ENCODE peak calls at places on chromosome 11, in four cellular contexts. O, U, S and H are unnamed samples.

GRCh38 chr11:68010058-68011041 is at the start of gene ALDH3B1:
- DNase-seq in O (peak), U (no peak), S (peak), H (no peak)

GRCh38 chr11:3111919-3112690 is 53.0 kb downstream of the OSBPL5 start:
- DNase-seq in O (no peak), U (no peak), S (no peak), H (no peak)

GRCh38 chr11:121757480-121758125 is 304.8 kb upstream of the SORL1-AS1 start:
- DNase-seq in O (no peak), U (no peak), S (no peak), H (no peak)

GRCh38 chr11:76598426-76598839 is 72.1 kb downstream of the LRRC32 start:
- DNase-seq in O (no peak), U (no peak), S (no peak), H (no peak)

GRCh38 chr11:5301846-5302245 is at the start of gene OR51B4:
- DNase-seq in O (no peak), U (no peak), S (no peak), H (no peak)

GRCh38 chr11:69538840-69539239 is 57.4 kb downstream of the LINC01488 start:
- DNase-seq in O (no peak), U (no peak), S (no peak), H (no peak)

GRCh38 chr11:79150966-79151365 is 289.9 kb downstream of the TENM4 start:
- DNase-seq in O (no peak), U (no peak), S (no peak), H (no peak)

GRCh38 chr11:123183391-123184099 is 11.5 kb downstream of the CLMP start:
- DNase-seq in O (no peak), U (no peak), S (no peak), H (no peak)

GRCh38 chr11:23924226-23924625 is 572.6 kb upstream of the LUZP2 start:
- DNase-seq in O (no peak), U (no peak), S (no peak), H (no peak)

GRCh38 chr11:105236631-105237030 is 97.1 kb upstream of the CARD18 start:
- DNase-seq in O (no peak), U (no peak), S (no peak), H (no peak)

GRCh38 chr11:23751280-23751679 is 745.6 kb upstream of the LUZP2 start:
- DNase-seq in O (no peak), U (no peak), S (no peak), H (no peak)

GRCh38 chr11:77547863-77548551 is 41.7 kb upstream of the AQP11 start:
- DNase-seq in O (peak), U (peak), S (peak), H (peak)

GRCh38 chr11:267491-267994 is 10.7 kb upstream of the NLRP6 start:
- DNase-seq in O (no peak), U (peak), S (peak), H (peak)

GRCh38 chr11:68593441-68593840 is 90.9 kb upstream of the GAL start:
- DNase-seq in O (no peak), U (no peak), S (no peak), H (no peak)

GRCh38 chr11:32838505-32839274 is 9.0 kb downstream of the PRRG4 start:
- DNase-seq in O (no peak), U (no peak), S (no peak), H (no peak)

GRCh38 chr11:88779551-88779950 is 286.2 kb downstream of the GRM5 start:
- DNase-seq in O (peak), U (no peak), S (no peak), H (no peak)

GRCh38 chr11:85431319-85431718 is 195.8 kb downstream of the DLG2 start:
- DNase-seq in O (no peak), U (no peak), S (no peak), H (no peak)

GRCh38 chr11:108048269-108048668 is 39.6 kb downstream of the CUL5 start:
- DNase-seq in O (no peak), U (no peak), S (no peak), H (no peak)

GRCh38 chr11:14029971-14030531 is 67.5 kb downstream of the SPON1 start:
- DNase-seq in O (peak), U (no peak), S (peak), H (no peak)

GRCh38 chr11:48123934-48124755 is 92.5 kb upstream of the OR4B1 start:
- DNase-seq in O (no peak), U (no peak), S (no peak), H (no peak)

GRCh38 chr11:62435741-62436485 is 17.1 kb downstream of the SCGB1A1 start:
- DNase-seq in O (no peak), U (no peak), S (peak), H (no peak)

GRCh38 chr11:72239296-72239848 is 4.6 kb downstream of the PHOX2A start:
- DNase-seq in O (peak), U (no peak), S (peak), H (no peak)

GRCh38 chr11:46183819-46184218 is 62.6 kb upstream of the PHF21A start:
- DNase-seq in O (peak), U (no peak), S (no peak), H (no peak)

GRCh38 chr11:88414981-88415391 is 77.5 kb upstream of the CTSC start:
- DNase-seq in O (no peak), U (no peak), S (no peak), H (no peak)

GRCh38 chr11:128757235-128757711 is 63.4 kb downstream of the FLI1 start:
- DNase-seq in O (peak), U (peak), S (peak), H (peak)

GRCh38 chr11:16834384-16834783 is 95.9 kb downstream of the C11orf58 start:
- DNase-seq in O (no peak), U (no peak), S (no peak), H (no peak)

GRCh38 chr11:108853864-108854263 is 189.0 kb downstream of the DDX10 start:
- DNase-seq in O (peak), U (no peak), S (no peak), H (no peak)

GRCh38 chr11:86473991-86474833 is 99.5 kb downstream of the CCDC81 start:
- DNase-seq in O (no peak), U (no peak), S (peak), H (no peak)

GRCh38 chr11:119258180-119258579 is 52.0 kb downstream of the CBL start:
- DNase-seq in O (no peak), U (no peak), S (no peak), H (peak)

GRCh38 chr11:1817000-1817399 is 17.8 kb upstream of the SYT8 start:
- DNase-seq in O (no peak), U (no peak), S (no peak), H (no peak)

GRCh38 chr11:35911616-35912165 is 32.2 kb upstream of the LDLRAD3 start:
- DNase-seq in O (no peak), U (no peak), S (no peak), H (no peak)

GRCh38 chr11:117572129-117572528 is 224.9 kb downstream of the DSCAML1 start:
- DNase-seq in O (no peak), U (no peak), S (no peak), H (no peak)

GRCh38 chr11:66022401-66023185 is 3.7 kb downstream of the CATSPER1 start:
- DNase-seq in O (peak), U (peak), S (peak), H (peak)

GRCh38 chr11:3137486-3138177 is 27.5 kb downstream of the OSBPL5 start:
- DNase-seq in O (no peak), U (no peak), S (no peak), H (peak)

GRCh38 chr11:10927533-10927932 is 69.7 kb upstream of the ZBED5 start:
- DNase-seq in O (no peak), U (no peak), S (no peak), H (no peak)

GRCh38 chr11:112016088-112016764 is 9.0 kb upstream of the DLAT start:
- DNase-seq in O (peak), U (no peak), S (no peak), H (no peak)